ENCODE peak calls at places on chromosomes 6 and 20, in seven cellular contexts. I is IMR-90, D is H9, F is neuronal stem cell, T is mesenchymal stem cell, C is H1, S is trophoblast cell. N is an unnamed sample.

GRCh38 chr6:28673800-28674671 is 148.4 kb downstream of the GPX5 start:
- DNase-seq in I (peak; percentile 71), D (peak; percentile 74), F (peak; percentile 75), T (peak; percentile 70), C (peak; percentile 47), S (peak; percentile 24), N (peak; percentile 88)

GRCh38 chr20:34365765-34366213 is 2.7 kb downstream of the ITCH start:
- DNase-seq in I (no peak), D (no peak), F (no peak), T (no peak), C (no peak), S (no peak), N (peak; percentile 31)

GRCh38 chr6:38436726-38437465 is 202.8 kb downstream of the BTBD9 start:
- DNase-seq in I (peak; percentile 84), D (no peak), F (no peak), T (peak; percentile 71), C (no peak), S (no peak), N (no peak)

GRCh38 chr20:38805502-38805957 is at the start of gene PPP1R16B:
- DNase-seq in I (no peak), D (peak; percentile 83), F (peak; percentile 66), T (peak; percentile 19), C (no peak), S (no peak), N (peak; percentile 74)

GRCh38 chr20:33474963-33475362 is 14.9 kb upstream of the CBFA2T2 start:
- DNase-seq in I (no peak), D (no peak), F (no peak), T (no peak), C (no peak), S (no peak), N (no peak)

GRCh38 chr6:48087448-48087847 is 23.5 kb downstream of the PTCHD4 start:
- DNase-seq in I (peak; percentile 23), D (no peak), F (no peak), T (peak; percentile 29), C (no peak), S (no peak), N (peak; percentile 16)

GRCh38 chr6:151179321-151179720 is 60.4 kb upstream of the AKAP12 start:
- DNase-seq in I (peak; percentile 80), D (no peak), F (no peak), T (peak; percentile 8), C (no peak), S (no peak), N (no peak)

GRCh38 chr6:31792090-31792374 is 3.5 kb downstream of the VARS1 start:
- DNase-seq in I (no peak), D (no peak), F (no peak), T (no peak), C (no peak), S (no peak), N (no peak)

GRCh38 chr6:39263299-39264037 is 34.2 kb upstream of the KCNK5 start:
- DNase-seq in I (no peak), D (no peak), F (no peak), T (no peak), C (peak; percentile 25), S (no peak), N (peak; percentile 40)

GRCh38 chr6:5622276-5623005 is 361.1 kb downstream of the FARS2 start:
- DNase-seq in I (no peak), D (no peak), F (no peak), T (no peak), C (no peak), S (no peak), N (no peak)

GRCh38 chr20:33555755-33556154 is 65.9 kb downstream of the CBFA2T2 start:
- DNase-seq in I (no peak), D (no peak), F (no peak), T (no peak), C (no peak), S (no peak), N (no peak)

GRCh38 chr20:36312724-36313441 is 6.7 kb downstream of the DLGAP4 start:
- DNase-seq in I (no peak), D (no peak), F (no peak), T (no peak), C (no peak), S (no peak), N (no peak)

GRCh38 chr20:45745015-45745414 is 22.9 kb downstream of the SPINT4 start:
- DNase-seq in I (no peak), D (no peak), F (no peak), T (no peak), C (no peak), S (no peak), N (no peak)

GRCh38 chr20:45742596-45742995 is 20.4 kb downstream of the SPINT4 start:
- DNase-seq in I (no peak), D (no peak), F (no peak), T (no peak), C (no peak), S (peak; percentile 65), N (no peak)
- H2BK120ac ChIP-seq in I (no peak overlapping the region), D (no peak overlapping the region), F (no peak overlapping the region), T (no peak overlapping the region), C (no peak overlapping the region), S (no peak overlapping the region), N (no peak overlapping the region)

GRCh38 chr20:59652381-59652780 is 48.0 kb downstream of the PHACTR3 start:
- DNase-seq in I (no peak), D (no peak), F (no peak), T (no peak), C (no peak), S (no peak), N (no peak)
- H2BK120ac ChIP-seq in I (no peak overlapping the region), D (no peak overlapping the region), F (no peak overlapping the region), T (no peak overlapping the region), C (no peak overlapping the region), S (no peak overlapping the region), N (no peak overlapping the region)

DNA sequence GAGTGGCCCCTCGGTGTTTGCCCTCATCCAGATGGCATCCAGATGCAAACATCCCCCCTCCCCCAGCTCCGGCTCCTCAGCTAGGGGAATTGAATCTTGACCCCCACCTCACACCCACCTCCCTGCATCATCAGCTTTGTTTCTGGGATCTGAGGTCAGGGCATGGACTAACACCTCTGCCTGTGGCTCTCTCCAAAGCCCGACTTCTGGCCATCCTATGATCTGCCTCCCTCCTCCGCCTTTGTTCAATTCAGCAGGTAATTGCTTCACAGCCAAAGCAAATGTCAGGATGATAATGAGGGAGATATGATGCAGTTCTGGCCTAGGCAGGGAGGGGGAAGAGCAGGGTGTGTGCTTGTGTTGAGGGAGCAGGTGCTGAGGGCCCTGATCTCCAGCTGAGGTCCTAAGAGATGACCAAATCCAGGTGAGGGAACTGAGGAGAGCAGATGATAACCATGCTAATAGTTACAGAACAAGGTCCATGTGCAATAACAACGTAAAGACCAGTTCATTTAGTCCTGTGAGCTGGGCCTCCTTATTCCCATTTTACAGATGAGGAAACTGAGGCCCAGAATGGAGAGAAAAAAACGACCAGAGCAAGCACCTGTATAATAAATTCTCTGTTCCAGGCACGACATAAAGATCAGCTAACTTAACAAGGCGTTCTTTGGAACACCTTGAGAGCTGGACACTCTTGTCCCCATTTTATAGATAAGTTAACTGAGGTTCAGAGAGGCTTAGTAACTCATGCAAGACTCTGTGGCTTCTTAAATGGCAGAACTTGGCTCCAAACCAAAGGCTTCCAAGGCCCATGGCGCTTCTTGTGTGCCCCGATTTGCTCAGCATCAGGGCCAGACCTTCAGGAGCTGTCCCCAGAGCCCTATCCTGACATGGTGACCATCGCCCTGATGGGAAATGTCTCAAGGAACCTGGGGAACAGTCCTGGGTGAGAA is 141.9 kb downstream of the VEGFA start:
- DNase-seq in I (no peak), D (no peak), F (no peak), T (no peak), C (peak; percentile 36), S (no peak), N (peak; percentile 86)
- H2BK120ac ChIP-seq in I (peak overlapping the region; percentile 89), D (no peak overlapping the region), F (no peak overlapping the region), T (no peak overlapping the region), C (no peak overlapping the region), S (no peak overlapping the region), N (no peak overlapping the region)

DNA sequence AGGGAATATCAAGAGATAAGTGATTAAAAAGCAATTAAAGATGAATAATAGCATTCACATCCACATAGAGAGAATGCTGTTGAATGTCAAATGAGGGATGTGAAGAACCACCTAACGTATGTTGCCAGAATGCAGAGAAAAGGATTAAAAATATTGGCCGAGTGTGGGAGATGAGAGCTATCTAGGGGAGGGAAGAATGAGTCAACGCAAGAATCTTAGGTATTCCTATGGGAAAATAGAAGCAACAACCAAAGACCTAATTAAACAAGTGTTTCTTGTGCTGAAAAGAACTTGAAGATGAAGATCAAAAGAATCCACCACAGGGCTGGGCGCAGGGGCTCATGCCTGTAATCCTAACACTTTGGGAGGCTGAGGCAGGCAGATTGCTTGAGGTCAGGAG is 12.2 kb upstream of the RSPH3 start:
- DNase-seq in I (peak; percentile 45), D (no peak), F (no peak), T (peak; percentile 12), C (no peak), S (no peak), N (peak; percentile 44)
- H2BK120ac ChIP-seq in I (no peak overlapping the region), D (no peak overlapping the region), F (no peak overlapping the region), T (no peak overlapping the region), C (no peak overlapping the region), S (no peak overlapping the region), N (no peak overlapping the region)

GRCh38 chr20:37692447-37693166 is 1.2 kb upstream of the CTNNBL1 start:
- DNase-seq in I (no peak), D (no peak), F (no peak), T (no peak), C (no peak), S (no peak), N (no peak)

GRCh38 chr20:37697314-37697713 is 3.5 kb downstream of the CTNNBL1 start:
- DNase-seq in I (no peak), D (no peak), F (no peak), T (no peak), C (no peak), S (no peak), N (no peak)

GRCh38 chr20:37693629-37694626 is at the start of gene CTNNBL1:
- DNase-seq in I (peak; percentile 96), D (peak; percentile 98), F (peak; percentile 96), T (peak; percentile 97), C (peak; percentile 87), S (peak; percentile 99), N (peak; percentile 99)

GRCh38 chr20:37693203-37693602 is 627 bp upstream of the CTNNBL1 start:
- DNase-seq in I (no peak), D (no peak), F (no peak), T (no peak), C (no peak), S (no peak), N (no peak)

GRCh38 chr20:37695684-37696342 is 2.0 kb downstream of the CTNNBL1 start:
- DNase-seq in I (no peak), D (no peak), F (no peak), T (no peak), C (no peak), S (no peak), N (no peak)
- H2BK120ac ChIP-seq in I (no peak overlapping the region), D (no peak overlapping the region), F (no peak overlapping the region), T (no peak overlapping the region), C (no peak overlapping the region), S (no peak overlapping the region), N (no peak overlapping the region)

GRCh38 chr6:56838965-56839364 is 115.9 kb upstream of the BEND6 start:
- DNase-seq in I (no peak), D (no peak), F (no peak), T (no peak), C (no peak), S (no peak), N (no peak)
- H2BK120ac ChIP-seq in I (no peak overlapping the region), D (no peak overlapping the region), F (no peak overlapping the region), T (no peak overlapping the region), C (no peak overlapping the region), S (no peak overlapping the region), N (no peak overlapping the region)